ENCODE peak calls at places on chromosomes 3 and 15, in four cellular contexts. One of them, this sample, is unnamed. For H3K36me3, the result is how much of the 10 kb centered on the place peaks cover.

GRCh38 chr15:60704129-60704528 is 225.2 kb upstream of the ICE2 start:
- DNase-seq in CD8-positive, alpha-beta memory T cell: no peak
- DNase-seq in uterus: no peak
- DNase-seq in mesendoderm: no peak
- DNase-seq in this sample: no peak

GRCh38 chr3:159839561-159840379 is 148.9 kb upstream of the IL12A start:
- DNase-seq in CD8-positive, alpha-beta memory T cell: no peak
- DNase-seq in uterus: no peak
- DNase-seq in mesendoderm: peak
- DNase-seq in this sample: no peak

GRCh38 chr3:130894873-130895330 is 1.0 kb downstream of the ATP2C1 start:
- DNase-seq in CD8-positive, alpha-beta memory T cell: no peak
- DNase-seq in uterus: no peak
- DNase-seq in mesendoderm: peak
- DNase-seq in this sample: no peak

GRCh38 chr3:24160424-24160823 is 215.3 kb downstream of the NR1D2 start:
- DNase-seq in CD8-positive, alpha-beta memory T cell: no peak
- DNase-seq in uterus: no peak
- DNase-seq in mesendoderm: peak
- DNase-seq in this sample: no peak

GRCh38 chr3:152126260-152126659 is 142.5 kb upstream of the MBNL1 start:
- DNase-seq in CD8-positive, alpha-beta memory T cell: no peak
- DNase-seq in uterus: no peak
- DNase-seq in mesendoderm: no peak
- DNase-seq in this sample: no peak

GRCh38 chr3:143171656-143172055 is 52.1 kb downstream of the CHST2 start:
- DNase-seq in CD8-positive, alpha-beta memory T cell: no peak
- DNase-seq in uterus: no peak
- DNase-seq in mesendoderm: no peak
- DNase-seq in this sample: no peak

GRCh38 chr15:61041886-61042285 is 187.2 kb downstream of the RORA start:
- DNase-seq in CD8-positive, alpha-beta memory T cell: no peak
- DNase-seq in uterus: no peak
- DNase-seq in mesendoderm: no peak
- DNase-seq in this sample: no peak

GRCh38 chr15:83475551-83475950 is 28.4 kb downstream of the SH3GL3 start:
- DNase-seq in CD8-positive, alpha-beta memory T cell: no peak
- DNase-seq in uterus: no peak
- DNase-seq in mesendoderm: peak
- DNase-seq in this sample: no peak

GRCh38 chr3:134627831-134628230 is 23.0 kb downstream of the KY start:
- DNase-seq in CD8-positive, alpha-beta memory T cell: no peak
- DNase-seq in uterus: no peak
- DNase-seq in mesendoderm: no peak
- DNase-seq in this sample: no peak

GRCh38 chr15:88433046-88433685 is 34.0 kb downstream of the MRPL46 start:
- DNase-seq in CD8-positive, alpha-beta memory T cell: no peak
- DNase-seq in uterus: no peak
- DNase-seq in mesendoderm: no peak
- DNase-seq in this sample: no peak

GRCh38 chr15:75904241-75904631 is 558 bp downstream of the FBXO22 start:
- DNase-seq in CD8-positive, alpha-beta memory T cell: no peak
- DNase-seq in uterus: peak
- DNase-seq in mesendoderm: peak
- DNase-seq in this sample: no peak

GRCh38 chr15:100114100-100114499 is 227.7 kb downstream of the ADAMTS17 start:
- DNase-seq in CD8-positive, alpha-beta memory T cell: no peak
- DNase-seq in uterus: peak
- DNase-seq in mesendoderm: no peak
- DNase-seq in this sample: no peak

GRCh38 chr15:90881181-90881977 is 2.9 kb upstream of the FES start:
- DNase-seq in CD8-positive, alpha-beta memory T cell: no peak
- DNase-seq in uterus: no peak
- DNase-seq in mesendoderm: no peak
- DNase-seq in this sample: no peak

GRCh38 chr15:101217446-101217845 is 34.4 kb downstream of the CHSY1 start:
- DNase-seq in CD8-positive, alpha-beta memory T cell: no peak
- DNase-seq in uterus: no peak
- DNase-seq in mesendoderm: no peak
- DNase-seq in this sample: no peak

GRCh38 chr3:143676021-143676420 is 172.2 kb downstream of the SLC9A9 start:
- DNase-seq in CD8-positive, alpha-beta memory T cell: no peak
- DNase-seq in uterus: no peak
- DNase-seq in mesendoderm: no peak
- DNase-seq in this sample: no peak

GRCh38 chr3:78917541-78917940 is 850.3 kb downstream of the ROBO1 start:
- DNase-seq in CD8-positive, alpha-beta memory T cell: no peak
- DNase-seq in uterus: no peak
- DNase-seq in mesendoderm: no peak
- DNase-seq in this sample: no peak

GRCh38 chr3:123353852-123354238 is 95.0 kb downstream of the ADCY5 start:
- DNase-seq in CD8-positive, alpha-beta memory T cell: no peak
- DNase-seq in uterus: no peak
- DNase-seq in mesendoderm: no peak
- DNase-seq in this sample: no peak

GRCh38 chr3:27713066-27713400 is 9.1 kb downstream of the EOMES start:
- DNase-seq in CD8-positive, alpha-beta memory T cell: no peak
- DNase-seq in uterus: no peak
- DNase-seq in mesendoderm: no peak
- DNase-seq in this sample: no peak

GRCh38 chr15:99978426-99978825 is 245.2 kb upstream of the LYSMD4 start:
- DNase-seq in CD8-positive, alpha-beta memory T cell: no peak
- DNase-seq in uterus: no peak
- DNase-seq in mesendoderm: no peak
- DNase-seq in this sample: no peak

GRCh38 chr3:106048946-106049481 is 180.2 kb upstream of the CBLB start:
- DNase-seq in CD8-positive, alpha-beta memory T cell: no peak
- DNase-seq in uterus: no peak
- DNase-seq in mesendoderm: no peak
- DNase-seq in this sample: no peak

GRCh38 chr3:78977073-78977472 is 790.7 kb downstream of the ROBO1 start:
- DNase-seq in CD8-positive, alpha-beta memory T cell: no peak
- DNase-seq in uterus: no peak
- DNase-seq in mesendoderm: no peak
- DNase-seq in this sample: no peak

GRCh38 chr15:58066042-58066867 is 744 bp upstream of the ALDH1A2 start:
- DNase-seq in CD8-positive, alpha-beta memory T cell: peak
- DNase-seq in uterus: peak
- DNase-seq in mesendoderm: peak
- DNase-seq in this sample: no peak

GRCh38 chr3:119343719-119344118 is 49.5 kb downstream of the ARHGAP31 start:
- DNase-seq in CD8-positive, alpha-beta memory T cell: no peak
- DNase-seq in uterus: no peak
- DNase-seq in mesendoderm: peak
- DNase-seq in this sample: no peak

GRCh38 chr3:42605550-42606173 is 5.2 kb downstream of the NKTR start:
- DNase-seq in CD8-positive, alpha-beta memory T cell: no peak
- DNase-seq in uterus: no peak
- DNase-seq in mesendoderm: no peak
- DNase-seq in this sample: no peak
- H3K36me3 ChIP-seq in CD8-positive, alpha-beta memory T cell: under half
- H3K36me3 ChIP-seq in uterus: under half
- H3K36me3 ChIP-seq in mesendoderm: under half
- H3K36me3 ChIP-seq in this sample: under half

GRCh38 chr3:51696954-51697353 is 9.9 kb upstream of the GRM2 start:
- DNase-seq in CD8-positive, alpha-beta memory T cell: no peak
- DNase-seq in uterus: no peak
- DNase-seq in mesendoderm: no peak
- DNase-seq in this sample: no peak

GRCh38 chr3:51703026-51703775 is 3.7 kb upstream of the GRM2 start:
- DNase-seq in CD8-positive, alpha-beta memory T cell: no peak
- DNase-seq in uterus: no peak
- DNase-seq in mesendoderm: no peak
- DNase-seq in this sample: no peak

GRCh38 chr3:51702156-51702555 is 4.7 kb upstream of the GRM2 start:
- DNase-seq in CD8-positive, alpha-beta memory T cell: no peak
- DNase-seq in uterus: no peak
- DNase-seq in mesendoderm: no peak
- DNase-seq in this sample: no peak

GRCh38 chr3:51700403-51700802 is 6.5 kb upstream of the GRM2 start:
- DNase-seq in CD8-positive, alpha-beta memory T cell: no peak
- DNase-seq in uterus: no peak
- DNase-seq in mesendoderm: no peak
- DNase-seq in this sample: no peak

GRCh38 chr3:51698209-51698608 is 8.7 kb upstream of the GRM2 start:
- DNase-seq in CD8-positive, alpha-beta memory T cell: no peak
- DNase-seq in uterus: no peak
- DNase-seq in mesendoderm: no peak
- DNase-seq in this sample: no peak
- H3K36me3 ChIP-seq in CD8-positive, alpha-beta memory T cell: under half
- H3K36me3 ChIP-seq in uterus: under half
- H3K36me3 ChIP-seq in mesendoderm: under half
- H3K36me3 ChIP-seq in this sample: under half

GRCh38 chr3:128070898-128071591 is 18.8 kb downstream of the SEC61A1 start:
- DNase-seq in CD8-positive, alpha-beta memory T cell: no peak
- DNase-seq in uterus: no peak
- DNase-seq in mesendoderm: no peak
- DNase-seq in this sample: no peak
- H3K36me3 ChIP-seq in CD8-positive, alpha-beta memory T cell: under half
- H3K36me3 ChIP-seq in uterus: under half
- H3K36me3 ChIP-seq in mesendoderm: under half
- H3K36me3 ChIP-seq in this sample: half or more

GRCh38 chr15:74683758-74684157 is 12.1 kb downstream of the EDC3 start:
- DNase-seq in CD8-positive, alpha-beta memory T cell: no peak
- DNase-seq in uterus: no peak
- DNase-seq in mesendoderm: no peak
- DNase-seq in this sample: no peak
- H3K36me3 ChIP-seq in CD8-positive, alpha-beta memory T cell: under half
- H3K36me3 ChIP-seq in uterus: under half
- H3K36me3 ChIP-seq in mesendoderm: under half
- H3K36me3 ChIP-seq in this sample: under half

GRCh38 chr3:183828538-183828870 is 3.1 kb upstream of the MAP6D1 start:
- DNase-seq in CD8-positive, alpha-beta memory T cell: no peak
- DNase-seq in uterus: no peak
- DNase-seq in mesendoderm: no peak
- DNase-seq in this sample: no peak

GRCh38 chr3:183827809-183828537 is 2.6 kb upstream of the MAP6D1 start:
- DNase-seq in CD8-positive, alpha-beta memory T cell: no peak
- DNase-seq in uterus: no peak
- DNase-seq in mesendoderm: no peak
- DNase-seq in this sample: no peak

GRCh38 chr3:183830187-183830586 is 4.8 kb upstream of the MAP6D1 start:
- DNase-seq in CD8-positive, alpha-beta memory T cell: no peak
- DNase-seq in uterus: no peak
- DNase-seq in mesendoderm: no peak
- DNase-seq in this sample: no peak

GRCh38 chr3:183826854-183827253 is 1.5 kb upstream of the MAP6D1 start:
- DNase-seq in CD8-positive, alpha-beta memory T cell: peak
- DNase-seq in uterus: no peak
- DNase-seq in mesendoderm: no peak
- DNase-seq in this sample: no peak

GRCh38 chr3:183829466-183829865 is 4.1 kb upstream of the MAP6D1 start:
- DNase-seq in CD8-positive, alpha-beta memory T cell: no peak
- DNase-seq in uterus: no peak
- DNase-seq in mesendoderm: no peak
- DNase-seq in this sample: no peak
- H3K36me3 ChIP-seq in CD8-positive, alpha-beta memory T cell: under half
- H3K36me3 ChIP-seq in uterus: under half
- H3K36me3 ChIP-seq in mesendoderm: under half
- H3K36me3 ChIP-seq in this sample: under half